ENCODE peak calls at places on chromosomes 11 and 22, in eight cellular contexts. B is OCI-M1; E is MCF 10A; H is activated effector memory CD4-positive, alpha-beta T cell treated with Interleukin-2 at 50 U/mL for 16 hours; X is cardiac muscle cell; W is cardiac fibroblast; A is HCEC 1CT; F is right lobe of liver. N is an unnamed sample.

GRCh38 chr11:19577849-19578619 is 134.6 kb upstream of the NAV2 start:
- DNase-seq in X (peak; percentile 55), B (no peak), F (no peak), A (peak; percentile 20), H (no peak), W (peak; percentile 89), E (no peak), N (peak; percentile 66)

GRCh38 chr22:37063436-37064420 is 12.2 kb downstream of the KCTD17 start:
- DNase-seq in F (peak; percentile 51), B (no peak), H (no peak), A (no peak), W (no peak), E (no peak), X (no peak), N (no peak)

GRCh38 chr11:72814831-72815618 is 814 bp downstream of the ATG16L2 start:
- DNase-seq in E (peak; percentile 62), F (no peak), B (peak; percentile 97), X (peak; percentile 75), A (peak; percentile 47), H (peak; percentile 28), W (peak; percentile 54), N (no peak)

GRCh38 chr22:36862251-36863242 is 1.7 kb downstream of the NCF4 start:
- DNase-seq in B (no peak), E (no peak), H (no peak), X (no peak), A (no peak), F (peak; percentile 42), W (no peak), N (peak; percentile 58)

GRCh38 chr11:20559523-20560300 is 39.7 kb upstream of the SLC6A5 start:
- DNase-seq in F (no peak), H (no peak), A (no peak), W (no peak), B (no peak), E (no peak), X (no peak), N (no peak)

GRCh38 chr11:125215951-125216350 is 51.4 kb downstream of the PKNOX2 start:
- DNase-seq in W (no peak), X (no peak), A (no peak), F (no peak), E (no peak), H (no peak), B (no peak), N (no peak)

GRCh38 chr11:65316979-65317786 is 2.5 kb downstream of the CDC42EP2 start:
- DNase-seq in W (peak; percentile 84), H (no peak), B (no peak), A (peak; percentile 73), F (peak; percentile 66), E (peak; percentile 84), X (no peak), N (peak; percentile 85)

GRCh38 chr11:70272009-70272408 is 1.5 kb downstream of the PPFIA1 start:
- DNase-seq in F (no peak), A (no peak), E (no peak), X (no peak), H (no peak), W (no peak), B (no peak), N (no peak)

GRCh38 chr22:30572840-30573593 is 1.4 kb downstream of the GAL3ST1 start:
- DNase-seq in W (no peak), E (no peak), X (no peak), A (no peak), H (no peak), F (no peak), B (no peak), N (no peak)

GRCh38 chr22:40436460-40437431 is 66.4 kb downstream of the SGSM3 start:
- DNase-seq in X (peak; percentile 57), W (peak; percentile 81), H (peak; percentile 15), E (peak; percentile 71), A (peak; percentile 38), F (no peak), B (peak; percentile 98), N (no peak)

GRCh38 chr11:114058871-114059277 is 637 bp upstream of the ZBTB16 start:
- DNase-seq in H (no peak), W (no peak), B (no peak), X (no peak), F (no peak), A (peak; percentile 39), E (no peak), N (no peak)

GRCh38 chr22:27494821-27495220 is 306.7 kb downstream of the MN1 start:
- DNase-seq in W (no peak), H (no peak), A (no peak), E (no peak), B (no peak), X (no peak), F (no peak), N (no peak)

GRCh38 chr22:30867746-30868662 is 100.6 kb downstream of the MORC2 start:
- DNase-seq in X (no peak), E (no peak), W (no peak), A (no peak), B (no peak), H (no peak), F (no peak), N (peak; percentile 3)

GRCh38 chr22:50184004-50184461 is 1.7 kb upstream of the TRABD start:
- DNase-seq in F (peak; percentile 80), X (peak; percentile 76), A (peak; percentile 48), E (peak; percentile 62), B (peak; percentile 22), W (peak; percentile 81), H (no peak), N (peak; percentile 90)

GRCh38 chr11:119512373-119512772 is 89.4 kb upstream of the THY1 start:
- DNase-seq in E (no peak), F (no peak), W (no peak), B (no peak), H (no peak), A (no peak), X (no peak), N (no peak)

GRCh38 chr11:45930031-45930794 is 7.8 kb downstream of the LARGE2 start:
- DNase-seq in W (no peak), A (no peak), B (no peak), H (peak; percentile 34), F (no peak), X (no peak), E (no peak), N (peak; percentile 71)

GRCh38 chr11:121426476-121427454 is 25.3 kb upstream of the SORL1 start:
- DNase-seq in B (no peak), E (no peak), H (peak; percentile 36), A (no peak), W (no peak), X (peak; percentile 55), F (peak; percentile 73), N (peak; percentile 71)

GRCh38 chr22:44192098-44192810 is 11.5 kb downstream of the PARVG start:
- DNase-seq in W (no peak), B (peak; percentile 73), H (peak; percentile 14), X (no peak), A (no peak), E (peak; percentile 42), F (no peak), N (no peak)

GRCh38 chr11:89436071-89436470 is 55.1 kb downstream of the NOX4 start:
- DNase-seq in A (no peak), W (peak; percentile 72), F (no peak), B (no peak), X (peak; percentile 64), H (no peak), E (peak; percentile 6), N (no peak)

GRCh38 chr11:33452806-33453205 is 195.6 kb downstream of the HIPK3 start:
- DNase-seq in E (peak; percentile 60), X (no peak), F (no peak), H (no peak), W (peak; percentile 85), B (no peak), A (peak; percentile 82), N (no peak)

GRCh38 chr11:36300651-36301050 is 4.6 kb downstream of the PRR5L start:
- DNase-seq in X (no peak), E (peak; percentile 86), A (no peak), B (no peak), F (peak; percentile 68), W (peak; percentile 91), H (no peak), N (peak; percentile 84)

GRCh38 chr22:34966980-34967379 is 99.0 kb upstream of the ISX start:
- DNase-seq in B (no peak), E (no peak), F (no peak), W (no peak), X (no peak), H (no peak), A (no peak), N (no peak)

GRCh38 chr22:44331881-44332714 is 19.3 kb upstream of the SHISAL1 start:
- DNase-seq in B (no peak), E (peak; percentile 41), F (no peak), W (peak; percentile 60), A (no peak), X (peak; percentile 80), H (no peak), N (no peak)

GRCh38 chr11:71251761-71252433 is 480 bp downstream of the SHANK2 start:
- DNase-seq in X (peak; percentile 73), E (no peak), B (no peak), F (peak; percentile 61), W (no peak), H (no peak), A (no peak), N (no peak)

GRCh38 chr22:49243965-49244364 is 583.7 kb downstream of the BRD1 start:
- DNase-seq in B (no peak), H (no peak), A (no peak), W (no peak), E (no peak), X (no peak), F (no peak), N (no peak)

GRCh38 chr11:10042699-10043098 is 251.3 kb downstream of the SBF2 start:
- DNase-seq in B (no peak), F (peak; percentile 60), W (no peak), E (no peak), A (no peak), X (no peak), H (no peak), N (no peak)

GRCh38 chr22:29555065-29555644 is 1.6 kb upstream of the THOC5 start:
- DNase-seq in A (no peak), F (peak; percentile 63), H (no peak), X (no peak), E (no peak), W (peak; percentile 32), B (no peak), N (no peak)

GRCh38 chr22:20864186-20864908 is 5.5 kb downstream of the SNAP29 start:
- DNase-seq in B (no peak), H (no peak), E (peak; percentile 54), F (no peak), X (no peak), W (no peak), A (no peak), N (no peak)

GRCh38 chr22:44890416-44891292 is 119.2 kb downstream of the PHF21B start:
- DNase-seq in F (no peak), A (no peak), E (no peak), W (no peak), X (no peak), B (no peak), H (no peak), N (no peak)